ENCODE peak calls at places on chromosomes 12 and 14, in six cellular contexts. Q is hypothalamus, U is SK-N-SH, B is adrenal gland, J is mucosa of descending colon, Y is renal cortical epithelial cell. T is an unnamed sample.

GRCh38 chr14:60350366-60350720 is 101.3 kb downstream of the PPM1A start:
- DNase-seq in Y (no peak), J (no peak), Q (no peak), B (no peak), U (no peak), T (no peak)

GRCh38 chr14:72699852-72700257 is 194.0 kb downstream of the DPF3 start:
- DNase-seq in J (peak; percentile 9), U (no peak), Q (no peak), Y (peak; percentile 34), B (peak; percentile 51), T (peak; percentile 63)

GRCh38 chr12:33438025-33438772 is 1.4 kb downstream of the SYT10 start:
- DNase-seq in U (no peak), Y (no peak), Q (no peak), B (no peak), J (no peak), T (no peak)

GRCh38 chr14:58107947-58108552 is 44.0 kb downstream of the ARMH4 start:
- DNase-seq in U (peak; percentile 51), J (peak; percentile 64), Q (peak; percentile 34), B (peak; percentile 40), Y (peak; percentile 75), T (no peak)

GRCh38 chr14:22547309-22547947 is 41.6 kb downstream of the DAD1 start:
- DNase-seq in U (no peak), Y (no peak), B (no peak), J (no peak), Q (no peak), T (no peak)

GRCh38 chr12:40065636-40066035 is 40.2 kb downstream of the SLC2A13 start:
- DNase-seq in B (no peak), Q (no peak), Y (no peak), U (no peak), J (no peak), T (no peak)

GRCh38 chr14:20998674-20999366 is at the start of gene SLC39A2:
- DNase-seq in B (peak; percentile 60), J (peak; percentile 84), U (no peak), Q (no peak), Y (peak; percentile 41), T (no peak)

GRCh38 chr14:28773917-28774691 is 7.5 kb downstream of the FOXG1 start:
- DNase-seq in B (no peak), Q (peak; percentile 77), U (no peak), Y (no peak), J (no peak), T (no peak)

GRCh38 chr14:92902726-92903125 is 20.2 kb upstream of the CHGA start:
- DNase-seq in J (no peak), Y (no peak), Q (no peak), U (no peak), B (no peak), T (no peak)

GRCh38 chr12:124419292-124420040 is 124.6 kb downstream of the RFLNA start:
- DNase-seq in Y (no peak), B (no peak), U (no peak), J (no peak), Q (no peak), T (no peak)

GRCh38 chr14:64363265-64363840 is 24.8 kb upstream of the MTHFD1 start:
- DNase-seq in Y (no peak), Q (no peak), J (no peak), B (no peak), U (no peak), T (no peak)

GRCh38 chr14:21106191-21106505 is 5.3 kb downstream of the TMEM253 start:
- DNase-seq in U (no peak), Q (no peak), J (no peak), Y (no peak), B (peak; percentile 56), T (no peak)

GRCh38 chr12:67534671-67535070 is 113.9 kb upstream of the DYRK2 start:
- DNase-seq in U (no peak), J (no peak), B (peak; percentile 65), Q (no peak), Y (peak; percentile 72), T (no peak)

GRCh38 chr14:97185186-97185585 is 388.0 kb downstream of the VRK1 start:
- DNase-seq in Y (peak; percentile 9), B (no peak), U (no peak), Q (no peak), J (peak; percentile 20), T (no peak)